ENCODE peak calls at places on chromosomes 13 and 19, in ten cellular contexts. D is CD8-positive, alpha-beta T cell; N is germinal center; P is left ventricle myocardium superior; Y is substantia nigra; K is AG20443; M is cardiac muscle cell; Z is fibroblast of gingiva; T is NCI-H2081; A is testis. R is an unnamed sample.

GRCh38 chr13:43261018-43261417 is 237.6 kb downstream of the DNAJC15 start:
- DNase-seq in D (no peak), N (no peak), P (no peak), Y (no peak), K (peak; percentile 26), M (no peak), Z (peak; percentile 63), T (no peak), A (no peak), R (no peak)

GRCh38 chr13:36915891-36916640 is 4.0 kb downstream of the SMAD9 start:
- DNase-seq in D (no peak), N (no peak), P (no peak), Y (no peak), K (no peak), M (no peak), Z (no peak), T (peak; percentile 36), A (no peak), R (no peak)

GRCh38 chr19:6233051-6233826 is 46.5 kb downstream of the MLLT1 start:
- DNase-seq in D (no peak), N (no peak), P (peak; percentile 85), Y (no peak), K (peak; percentile 34), M (no peak), Z (peak; percentile 23), T (no peak), A (no peak), R (no peak)

GRCh38 chr19:4284176-4284958 is 5.3 kb downstream of the SHD start:
- DNase-seq in D (no peak), N (no peak), P (no peak), Y (no peak), K (peak; percentile 50), M (peak; percentile 69), Z (no peak), T (no peak), A (peak; percentile 78), R (no peak)

GRCh38 chr19:49852631-49853126 is 1.7 kb downstream of the PTOV1 start:
- DNase-seq in D (no peak), N (no peak), P (no peak), Y (no peak), K (no peak), M (no peak), Z (no peak), T (no peak), A (no peak), R (no peak)

GRCh38 chr19:55451522-55452380 is 8.7 kb upstream of the SHISA7 start:
- DNase-seq in D (no peak), N (no peak), P (no peak), Y (no peak), K (no peak), M (no peak), Z (no peak), T (no peak), A (no peak), R (peak; percentile 66)

GRCh38 chr19:32453736-32454135 is 48.2 kb downstream of the DPY19L3 start:
- DNase-seq in D (no peak), N (no peak), P (no peak), Y (no peak), K (no peak), M (no peak), Z (peak; percentile 67), T (no peak), A (no peak), R (no peak)

GRCh38 chr13:114025432-114026127 is 51.7 kb upstream of the C13orf46 start:
- DNase-seq in D (no peak), N (no peak), P (peak; percentile 37), Y (no peak), K (peak; percentile 47), M (peak; percentile 21), Z (peak; percentile 77), T (no peak), A (peak; percentile 46), R (peak; percentile 75)

GRCh38 chr19:30605333-30605732 is 233.1 kb downstream of the ZNF536 start:
- DNase-seq in D (no peak), N (no peak), P (no peak), Y (no peak), K (no peak), M (no peak), Z (no peak), T (no peak), A (no peak), R (no peak)

GRCh38 chr13:111326981-111327642 is 6.7 kb downstream of the TEX29 start:
- DNase-seq in D (no peak), N (no peak), P (no peak), Y (no peak), K (no peak), M (no peak), Z (no peak), T (no peak), A (no peak), R (no peak)

GRCh38 chr19:15371119-15371518 is 8.5 kb downstream of the AKAP8 start:
- DNase-seq in D (no peak), N (no peak), P (peak; percentile 8), Y (no peak), K (no peak), M (no peak), Z (no peak), T (no peak), A (no peak), R (no peak)

GRCh38 chr19:49691243-49692101 is 556 bp downstream of the CPT1C start:
- DNase-seq in D (peak; percentile 26), N (peak; percentile 59), P (peak; percentile 77), Y (peak; percentile 64), K (peak; percentile 96), M (peak; percentile 85), Z (peak; percentile 48), T (peak; percentile 78), A (peak; percentile 69), R (peak; percentile 88)

GRCh38 chr13:38361551-38362262 is 12.1 kb downstream of the UFM1 start:
- DNase-seq in D (no peak), N (no peak), P (no peak), Y (no peak), K (no peak), M (no peak), Z (no peak), T (no peak), A (no peak), R (no peak)

GRCh38 chr13:21745307-21745706 is 74.4 kb downstream of the FGF9 start:
- DNase-seq in D (no peak), N (no peak), P (no peak), Y (no peak), K (no peak), M (no peak), Z (no peak), T (no peak), A (no peak), R (no peak)

GRCh38 chr13:46495066-46495465 is 57.9 kb upstream of the LRCH1 start:
- DNase-seq in D (no peak), N (no peak), P (no peak), Y (no peak), K (no peak), M (no peak), Z (no peak), T (no peak), A (no peak), R (no peak)

GRCh38 chr13:106589716-106590115 is 21.8 kb upstream of the ARGLU1 start:
- DNase-seq in D (no peak), N (no peak), P (no peak), Y (no peak), K (no peak), M (no peak), Z (no peak), T (no peak), A (no peak), R (no peak)

GRCh38 chr13:29510698-29511438 is 84.6 kb downstream of the SLC7A1 start:
- DNase-seq in D (no peak), N (no peak), P (no peak), Y (no peak), K (no peak), M (no peak), Z (no peak), T (no peak), A (no peak), R (no peak)

R was measured in NCI-H146.